ENCODE peak calls at places on chromosomes 11 and 22, in seven cellular contexts. P, W, F, X, Q, C and G are unnamed samples.

GRCh38 chr11:67033661-67034166 is 10.8 kb downstream of the SYT12 start:
- DNase-seq in P (no peak), W (no peak), F (no peak), X (no peak), Q (no peak), C (peak; percentile 90), G (no peak)

GRCh38 chr22:26168199-26168915 is 905 bp upstream of the SEZ6L start:
- DNase-seq in P (no peak), W (no peak), F (no peak), X (peak; percentile 72), Q (no peak), C (no peak), G (no peak)

GRCh38 chr11:12172493-12173013 is 62.2 kb downstream of the MICAL2 start:
- DNase-seq in P (no peak), W (peak; percentile 49), F (no peak), X (no peak), Q (no peak), C (no peak), G (no peak)

GRCh38 chr22:20946080-20946986 is 20.7 kb upstream of the AIFM3 start:
- DNase-seq in P (peak; percentile 12), W (no peak), F (peak; percentile 58), X (no peak), Q (no peak), C (peak; percentile 29), G (no peak)

GRCh38 chr11:71204294-71204693 is 48.1 kb downstream of the SHANK2 start:
- DNase-seq in P (no peak), W (no peak), F (no peak), X (peak; percentile 73), Q (no peak), C (no peak), G (no peak)

GRCh38 chr11:115129771-115130306 is 374.4 kb downstream of the CADM1 start:
- DNase-seq in P (no peak), W (no peak), F (no peak), X (no peak), Q (no peak), C (no peak), G (no peak)

GRCh38 chr11:120011836-120012235 is 126.1 kb downstream of the TRIM29 start:
- DNase-seq in P (no peak), W (no peak), F (no peak), X (no peak), Q (no peak), C (no peak), G (no peak)

GRCh38 chr22:29753808-29754657 is 12.8 kb downstream of the ZMAT5 start:
- DNase-seq in P (no peak), W (no peak), F (no peak), X (no peak), Q (no peak), C (no peak), G (no peak)

GRCh38 chr11:58243954-58244353 is 15.2 kb upstream of the OR10Q1 start:
- DNase-seq in P (no peak), W (no peak), F (no peak), X (no peak), Q (no peak), C (no peak), G (no peak)

GRCh38 chr22:39173787-39174497 is 21.5 kb upstream of the CBX7 start:
- DNase-seq in P (no peak), W (no peak), F (no peak), X (no peak), Q (peak; percentile 21), C (no peak), G (no peak)

GRCh38 chr11:626475-627272 is at the start of gene SCT:
- DNase-seq in P (no peak), W (peak; percentile 24), F (no peak), X (no peak), Q (peak; percentile 1), C (no peak), G (no peak)

GRCh38 chr11:112734207-112734606 is 227.0 kb upstream of the NCAM1 start:
- DNase-seq in P (peak; percentile 8), W (peak; percentile 10), F (peak; percentile 43), X (no peak), Q (no peak), C (peak; percentile 25), G (no peak)